ENCODE peak calls at places on chromosomes 6 and 20, in five cellular contexts. One of them, this sample, is unnamed.

GRCh38 chr6:17042422-17043147 is 59.3 kb upstream of the STMND1 start:
- DNase-seq in adrenal gland: peak
- DNase-seq in CD4-positive, alpha-beta T cell: no peak
- DNase-seq in A549: peak
- DNase-seq in GM20000: no peak
- DNase-seq in this sample: no peak

GRCh38 chr6:167311286-167311685 is 13.6 kb upstream of the TTLL2 start:
- DNase-seq in adrenal gland: no peak
- DNase-seq in CD4-positive, alpha-beta T cell: no peak
- DNase-seq in A549: no peak
- DNase-seq in GM20000: no peak
- DNase-seq in this sample: no peak

GRCh38 chr6:30942338-30943060 is 1.7 kb downstream of the MUCL3 start:
- DNase-seq in adrenal gland: peak
- DNase-seq in CD4-positive, alpha-beta T cell: no peak
- DNase-seq in A549: peak
- DNase-seq in GM20000: no peak
- DNase-seq in this sample: no peak

GRCh38 chr6:31079656-31080261 is 32.6 kb downstream of the C6orf15 start:
- DNase-seq in adrenal gland: peak
- DNase-seq in CD4-positive, alpha-beta T cell: peak
- DNase-seq in A549: peak
- DNase-seq in GM20000: peak
- DNase-seq in this sample: peak

GRCh38 chr6:43452896-43453295 is 2.5 kb downstream of the DLK2 start:
- DNase-seq in adrenal gland: no peak
- DNase-seq in CD4-positive, alpha-beta T cell: no peak
- DNase-seq in A549: no peak
- DNase-seq in GM20000: no peak
- DNase-seq in this sample: no peak

GRCh38 chr20:34179636-34180360 is 61.4 kb upstream of the ASIP start:
- DNase-seq in adrenal gland: no peak
- DNase-seq in CD4-positive, alpha-beta T cell: no peak
- DNase-seq in A549: peak
- DNase-seq in GM20000: no peak
- DNase-seq in this sample: no peak

GRCh38 chr20:62364911-62365736 is 2.0 kb downstream of the LAMA5 start:
- DNase-seq in adrenal gland: peak
- DNase-seq in CD4-positive, alpha-beta T cell: no peak
- DNase-seq in A549: peak
- DNase-seq in GM20000: no peak
- DNase-seq in this sample: no peak

GRCh38 chr20:59032713-59033059 is 551 bp upstream of the ATP5F1E start:
- DNase-seq in adrenal gland: no peak
- DNase-seq in CD4-positive, alpha-beta T cell: no peak
- DNase-seq in A549: no peak
- DNase-seq in GM20000: no peak
- DNase-seq in this sample: no peak

GRCh38 chr6:112956696-112957525 is 609.8 kb downstream of the RFPL4B start:
- DNase-seq in adrenal gland: no peak
- DNase-seq in CD4-positive, alpha-beta T cell: no peak
- DNase-seq in A549: no peak
- DNase-seq in GM20000: no peak
- DNase-seq in this sample: no peak

GRCh38 chr6:169707772-169708171 is 5.8 kb downstream of the C6orf120 start:
- DNase-seq in adrenal gland: no peak
- DNase-seq in CD4-positive, alpha-beta T cell: no peak
- DNase-seq in A549: no peak
- DNase-seq in GM20000: no peak
- DNase-seq in this sample: no peak

GRCh38 chr6:105270511-105270910 is 90.7 kb upstream of the POPDC3 start:
- DNase-seq in adrenal gland: no peak
- DNase-seq in CD4-positive, alpha-beta T cell: no peak
- DNase-seq in A549: no peak
- DNase-seq in GM20000: no peak
- DNase-seq in this sample: no peak

GRCh38 chr6:9412951-9413559 is 977.7 kb upstream of the SLC35B3 start:
- DNase-seq in adrenal gland: peak
- DNase-seq in CD4-positive, alpha-beta T cell: no peak
- DNase-seq in A549: peak
- DNase-seq in GM20000: peak
- DNase-seq in this sample: no peak

GRCh38 chr6:1689141-1689540 is 79.4 kb downstream of the FOXC1 start:
- DNase-seq in adrenal gland: no peak
- DNase-seq in CD4-positive, alpha-beta T cell: no peak
- DNase-seq in A549: no peak
- DNase-seq in GM20000: no peak
- DNase-seq in this sample: no peak

GRCh38 chr6:46862381-46862780 is 59.4 kb downstream of the ADGRF5 start:
- DNase-seq in adrenal gland: no peak
- DNase-seq in CD4-positive, alpha-beta T cell: no peak
- DNase-seq in A549: no peak
- DNase-seq in GM20000: no peak
- DNase-seq in this sample: no peak

GRCh38 chr6:135403584-135403983 is 94.0 kb downstream of the AHI1 start:
- DNase-seq in adrenal gland: no peak
- DNase-seq in CD4-positive, alpha-beta T cell: no peak
- DNase-seq in A549: no peak
- DNase-seq in GM20000: no peak
- DNase-seq in this sample: no peak

GRCh38 chr20:15061955-15062354 is 724.5 kb upstream of the FLRT3 start:
- DNase-seq in adrenal gland: no peak
- DNase-seq in CD4-positive, alpha-beta T cell: no peak
- DNase-seq in A549: peak
- DNase-seq in GM20000: no peak
- DNase-seq in this sample: no peak

GRCh38 chr20:47605673-47606413 is 104.2 kb downstream of the NCOA3 start:
- DNase-seq in adrenal gland: no peak
- DNase-seq in CD4-positive, alpha-beta T cell: no peak
- DNase-seq in A549: no peak
- DNase-seq in GM20000: no peak
- DNase-seq in this sample: no peak

GRCh38 chr6:150928882-150929281 is 63.4 kb downstream of the MTHFD1L start:
- DNase-seq in adrenal gland: no peak
- DNase-seq in CD4-positive, alpha-beta T cell: no peak
- DNase-seq in A549: peak
- DNase-seq in GM20000: peak
- DNase-seq in this sample: no peak

GRCh38 chr20:44342240-44342639 is 5.4 kb downstream of the R3HDML start:
- DNase-seq in adrenal gland: peak
- DNase-seq in CD4-positive, alpha-beta T cell: no peak
- DNase-seq in A549: no peak
- DNase-seq in GM20000: no peak
- DNase-seq in this sample: no peak

GRCh38 chr20:36314734-36315544 is 8.8 kb downstream of the DLGAP4 start:
- DNase-seq in adrenal gland: peak
- DNase-seq in CD4-positive, alpha-beta T cell: no peak
- DNase-seq in A549: peak
- DNase-seq in GM20000: no peak
- DNase-seq in this sample: no peak

GRCh38 chr20:48682529-48683385 is 145.0 kb downstream of the PREX1 start:
- DNase-seq in adrenal gland: peak
- DNase-seq in CD4-positive, alpha-beta T cell: no peak
- DNase-seq in A549: no peak
- DNase-seq in GM20000: no peak
- DNase-seq in this sample: no peak

GRCh38 chr20:59004493-59004762 is 2.6 kb downstream of the CTSZ start:
- DNase-seq in adrenal gland: peak
- DNase-seq in CD4-positive, alpha-beta T cell: peak
- DNase-seq in A549: no peak
- DNase-seq in GM20000: no peak
- DNase-seq in this sample: no peak

GRCh38 chr6:69917834-69918233 is 51.5 kb downstream of the COL19A1 start:
- DNase-seq in adrenal gland: no peak
- DNase-seq in CD4-positive, alpha-beta T cell: no peak
- DNase-seq in A549: peak
- DNase-seq in GM20000: peak
- DNase-seq in this sample: no peak

GRCh38 chr6:5471637-5472430 is 210.5 kb downstream of the FARS2 start:
- DNase-seq in adrenal gland: no peak
- DNase-seq in CD4-positive, alpha-beta T cell: no peak
- DNase-seq in A549: no peak
- DNase-seq in GM20000: no peak
- DNase-seq in this sample: no peak

GRCh38 chr6:169801396-169802160 is 50.2 kb downstream of the ERMARD start:
- DNase-seq in adrenal gland: no peak
- DNase-seq in CD4-positive, alpha-beta T cell: no peak
- DNase-seq in A549: no peak
- DNase-seq in GM20000: no peak
- DNase-seq in this sample: no peak

GRCh38 chr20:38804243-38804642 is 1.3 kb upstream of the PPP1R16B start:
- DNase-seq in adrenal gland: no peak
- DNase-seq in CD4-positive, alpha-beta T cell: no peak
- DNase-seq in A549: no peak
- DNase-seq in GM20000: no peak
- DNase-seq in this sample: no peak

GRCh38 chr6:31545291-31545690 is 1.1 kb downstream of the ATP6V1G2 start:
- DNase-seq in adrenal gland: no peak
- DNase-seq in CD4-positive, alpha-beta T cell: no peak
- DNase-seq in A549: no peak
- DNase-seq in GM20000: no peak
- DNase-seq in this sample: no peak

GRCh38 chr20:11454966-11455799 is 462.5 kb upstream of the BTBD3 start:
- DNase-seq in adrenal gland: no peak
- DNase-seq in CD4-positive, alpha-beta T cell: no peak
- DNase-seq in A549: peak
- DNase-seq in GM20000: peak
- DNase-seq in this sample: no peak

GRCh38 chr6:48764261-48764660 is 653.3 kb upstream of the PTCHD4 start:
- DNase-seq in adrenal gland: no peak
- DNase-seq in CD4-positive, alpha-beta T cell: no peak
- DNase-seq in A549: no peak
- DNase-seq in GM20000: no peak
- DNase-seq in this sample: no peak

DNA sequence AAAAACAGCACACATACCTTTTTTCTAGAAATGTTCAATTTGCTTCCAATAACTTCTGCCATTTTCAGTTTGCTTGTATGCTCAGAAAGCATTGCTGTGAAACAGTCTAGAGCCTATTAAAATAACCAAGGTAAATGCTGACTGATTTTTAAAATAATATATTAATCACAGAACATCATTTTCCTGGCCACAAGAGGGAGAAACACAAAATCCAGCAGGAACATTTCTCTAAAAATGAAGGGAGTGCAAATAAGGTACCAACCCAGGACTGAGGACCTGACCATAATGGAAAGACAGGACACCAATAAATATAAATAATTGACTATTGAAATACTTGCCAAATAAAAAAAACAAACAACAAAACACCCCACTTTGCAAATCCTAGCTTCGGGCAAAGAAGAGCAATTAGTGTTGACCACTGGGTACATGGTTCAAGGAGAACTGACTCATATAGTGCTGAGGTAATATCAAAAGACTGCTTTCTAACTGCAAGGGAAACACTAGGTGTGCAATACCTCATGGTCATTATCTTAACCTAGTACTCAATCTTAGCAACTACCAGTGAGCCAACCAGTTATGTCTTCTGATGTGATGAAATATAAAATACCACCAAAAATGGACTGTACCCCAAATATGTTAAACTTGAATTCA is 42.9 kb downstream of the MDN1 start:
- DNase-seq in adrenal gland: no peak
- DNase-seq in CD4-positive, alpha-beta T cell: no peak
- DNase-seq in A549: no peak
- DNase-seq in GM20000: no peak
- DNase-seq in this sample: no peak
- TF ChIP-seq CTCF in adrenal gland: no peak
- TF ChIP-seq CTCF in CD4-positive, alpha-beta T cell: no peak
- TF ChIP-seq CTCF in A549: no peak
- TF ChIP-seq CTCF in GM20000: no peak
- TF ChIP-seq CTCF in this sample: no peak

GRCh38 chr6:153553627-153554026 is 422.5 kb upstream of the RGS17 start:
- DNase-seq in adrenal gland: no peak
- DNase-seq in CD4-positive, alpha-beta T cell: no peak
- DNase-seq in A549: peak
- DNase-seq in GM20000: no peak
- DNase-seq in this sample: no peak
- TF ChIP-seq CTCF in adrenal gland: no peak
- TF ChIP-seq CTCF in CD4-positive, alpha-beta T cell: no peak
- TF ChIP-seq CTCF in A549: no peak
- TF ChIP-seq CTCF in GM20000: peak
- TF ChIP-seq CTCF in this sample: no peak

GRCh38 chr6:7157752-7158616 is 50.2 kb downstream of the RREB1 start:
- DNase-seq in adrenal gland: no peak
- DNase-seq in CD4-positive, alpha-beta T cell: no peak
- DNase-seq in A549: no peak
- DNase-seq in GM20000: no peak
- DNase-seq in this sample: no peak
- TF ChIP-seq CTCF in adrenal gland: no peak
- TF ChIP-seq CTCF in CD4-positive, alpha-beta T cell: no peak
- TF ChIP-seq CTCF in A549: no peak
- TF ChIP-seq CTCF in GM20000: no peak
- TF ChIP-seq CTCF in this sample: no peak

DNA sequence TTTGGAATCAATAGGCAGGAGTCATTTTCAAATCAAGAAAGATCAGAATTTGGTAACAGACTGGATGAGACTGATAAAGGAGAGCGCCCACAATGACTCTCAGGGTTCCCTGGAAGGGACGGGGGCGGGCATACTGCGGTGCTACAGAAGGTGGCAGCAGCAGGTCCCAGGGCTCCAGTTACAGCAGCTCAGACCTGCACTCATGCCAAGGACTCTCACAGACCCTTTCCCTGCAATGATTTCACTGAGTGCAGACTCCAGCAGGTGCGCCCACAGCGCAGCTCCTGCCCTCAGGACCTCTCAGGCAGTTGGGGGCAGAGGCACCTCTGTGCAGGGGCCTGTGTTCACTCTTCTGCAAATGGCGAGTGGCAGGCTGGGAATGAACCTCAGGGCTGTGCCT is 359.8 kb downstream of the ZFAND3 start:
- DNase-seq in adrenal gland: no peak
- DNase-seq in CD4-positive, alpha-beta T cell: no peak
- DNase-seq in A549: no peak
- DNase-seq in GM20000: no peak
- DNase-seq in this sample: no peak
- TF ChIP-seq CTCF in adrenal gland: no peak
- TF ChIP-seq CTCF in CD4-positive, alpha-beta T cell: no peak
- TF ChIP-seq CTCF in A549: no peak
- TF ChIP-seq CTCF in GM20000: no peak
- TF ChIP-seq CTCF in this sample: no peak

GRCh38 chr6:108968325-108968724 is 120.1 kb downstream of the ARMC2 start:
- DNase-seq in adrenal gland: no peak
- DNase-seq in CD4-positive, alpha-beta T cell: no peak
- DNase-seq in A549: no peak
- DNase-seq in GM20000: no peak
- DNase-seq in this sample: no peak
- TF ChIP-seq CTCF in adrenal gland: no peak
- TF ChIP-seq CTCF in CD4-positive, alpha-beta T cell: no peak
- TF ChIP-seq CTCF in A549: no peak
- TF ChIP-seq CTCF in GM20000: no peak
- TF ChIP-seq CTCF in this sample: no peak

GRCh38 chr20:2387180-2387577 is 6.5 kb downstream of the TGM6 start:
- DNase-seq in adrenal gland: no peak
- DNase-seq in CD4-positive, alpha-beta T cell: no peak
- DNase-seq in A549: peak
- DNase-seq in GM20000: peak
- DNase-seq in this sample: no peak
- TF ChIP-seq CTCF in adrenal gland: peak
- TF ChIP-seq CTCF in CD4-positive, alpha-beta T cell: peak
- TF ChIP-seq CTCF in A549: peak
- TF ChIP-seq CTCF in GM20000: peak
- TF ChIP-seq CTCF in this sample: peak